ENCODE peak calls at places on chromosomes 6 and 20, in six cellular contexts. Z, W, N, R, J and L are unnamed samples.

GRCh38 chr6:71209626-71210025 is 79.0 kb upstream of the OGFRL1 start:
- DNase-seq in W (no peak), J (no peak), R (no peak), Z (no peak), N (no peak), L (no peak)

GRCh38 chr20:36847009-36847709 is 28.8 kb upstream of the TLDC2 start:
- DNase-seq in N (peak; percentile 50), J (peak; percentile 90), Z (no peak), R (peak; percentile 40), W (no peak), L (peak; percentile 96)

GRCh38 chr6:106973841-106974336 is 640 bp downstream of the CD24 start:
- DNase-seq in Z (peak; percentile 48), R (peak; percentile 52), N (no peak), J (no peak), W (no peak), L (no peak)

GRCh38 chr20:63009988-63010769 is 3.4 kb upstream of the BHLHE23 start:
- DNase-seq in Z (no peak), N (no peak), W (no peak), R (no peak), J (no peak), L (peak; percentile 11)

GRCh38 chr6:148398686-148399085 is 56.0 kb downstream of the SASH1 start:
- DNase-seq in R (no peak), W (no peak), Z (no peak), N (no peak), J (no peak), L (no peak)

GRCh38 chr6:31862344-31863235 is at the start of gene NEU1:
- DNase-seq in N (peak; percentile 100), J (peak; percentile 100), Z (peak; percentile 98), R (peak; percentile 100), W (peak; percentile 99), L (peak; percentile 100)

GRCh38 chr6:126188271-126188909 is 151.5 kb upstream of the CENPW start:
- DNase-seq in N (no peak), R (no peak), Z (no peak), J (peak; percentile 88), W (no peak), L (peak; percentile 81)

GRCh38 chr6:164109770-164110140 is 695.2 kb downstream of the QKI start:
- DNase-seq in W (no peak), N (no peak), J (no peak), Z (no peak), R (no peak), L (peak; percentile 54)

GRCh38 chr20:12984863-12985262 is 23.9 kb upstream of the SPTLC3 start:
- DNase-seq in J (no peak), R (no peak), N (no peak), Z (no peak), W (no peak), L (no peak)